ENCODE peak calls at places on chromosome 4, in four cellular contexts. V, G, D and E are unnamed samples.

GRCh38 chr4:53790286-53790685 is 199.0 kb upstream of the LNX1 start:
- DNase-seq in V (no peak), G (no peak), D (no peak), E (no peak)

GRCh38 chr4:37389369-37389765 is 144.8 kb downstream of the NWD2 start:
- DNase-seq in V (no peak), G (peak), D (peak), E (no peak)

GRCh38 chr4:140089216-140089615 is 64.8 kb downstream of the MAML3 start:
- DNase-seq in V (no peak), G (no peak), D (no peak), E (no peak)

GRCh38 chr4:86560447-86560846 is 33.7 kb upstream of the PTPN13 start:
- DNase-seq in V (peak), G (no peak), D (peak), E (no peak)

GRCh38 chr4:81946996-81947395 is 426.8 kb downstream of the HNRNPD start:
- DNase-seq in V (no peak), G (no peak), D (peak), E (no peak)

GRCh38 chr4:169311643-169312365 is 41.0 kb upstream of the SH3RF1 start:
- DNase-seq in V (peak), G (peak), D (peak), E (peak)

GRCh38 chr4:18608910-18609525 is 587.5 kb upstream of the LCORL start:
- DNase-seq in V (no peak), G (no peak), D (no peak), E (no peak)

GRCh38 chr4:184374006-184374405 is 100.3 kb downstream of the IRF2 start:
- DNase-seq in V (peak), G (no peak), D (no peak), E (no peak)

GRCh38 chr4:87092389-87093141 is 127.9 kb downstream of the KLHL8 start:
- DNase-seq in V (peak), G (no peak), D (no peak), E (peak)

GRCh38 chr4:94577136-94577535 is 125.4 kb downstream of the PDLIM5 start:
- DNase-seq in V (peak), G (peak), D (peak), E (peak)

GRCh38 chr4:81486502-81486901 is 14.8 kb upstream of the RASGEF1B start:
- DNase-seq in V (no peak), G (peak), D (peak), E (no peak)

GRCh38 chr4:95167809-95168208 is 381.0 kb downstream of the UNC5C start:
- DNase-seq in V (peak), G (no peak), D (peak), E (no peak)

GRCh38 chr4:68152411-68152810 is 22.7 kb upstream of the TMPRSS11F start:
- DNase-seq in V (no peak), G (no peak), D (peak), E (no peak)

GRCh38 chr4:81875962-81876650 is 404.4 kb upstream of the RASGEF1B start:
- DNase-seq in V (no peak), G (no peak), D (peak), E (no peak)

GRCh38 chr4:59612235-59612634 is 1587.9 kb upstream of the ADGRL3 start:
- DNase-seq in V (peak), G (no peak), D (peak), E (peak)

GRCh38 chr4:80221161-80221560 is 23.9 kb downstream of the PRDM8 start:
- DNase-seq in V (peak), G (no peak), D (no peak), E (peak)

GRCh38 chr4:108519208-108519833 is 101.1 kb upstream of the RPL34 start:
- DNase-seq in V (no peak), G (no peak), D (no peak), E (no peak)

GRCh38 chr4:139018971-139019758 is 3.6 kb downstream of the NOCT start:
- DNase-seq in V (no peak), G (no peak), D (no peak), E (peak)

GRCh38 chr4:67685532-67685859 is 15.5 kb downstream of the UBA6 start:
- DNase-seq in V (no peak), G (no peak), D (no peak), E (no peak)

GRCh38 chr4:141464366-141464765 is 172.0 kb upstream of the IL15 start:
- DNase-seq in V (no peak), G (no peak), D (no peak), E (no peak)

GRCh38 chr4:16265820-16266219 is 39.5 kb upstream of the TAPT1 start:
- DNase-seq in V (no peak), G (no peak), D (no peak), E (no peak)

GRCh38 chr4:74958881-74959280 is 26.0 kb downstream of the PARM1 start:
- DNase-seq in V (no peak), G (no peak), D (no peak), E (no peak)

GRCh38 chr4:3809028-3809427 is 42.8 kb downstream of the ADRA2C start:
- DNase-seq in V (no peak), G (no peak), D (no peak), E (no peak)

GRCh38 chr4:3810796-3811485 is 44.8 kb downstream of the ADRA2C start:
- DNase-seq in V (no peak), G (no peak), D (no peak), E (no peak)

GRCh38 chr4:3809451-3810110 is 43.4 kb downstream of the ADRA2C start:
- DNase-seq in V (no peak), G (no peak), D (no peak), E (no peak)

GRCh38 chr4:3811621-3812020 is 45.4 kb downstream of the ADRA2C start:
- DNase-seq in V (no peak), G (no peak), D (no peak), E (no peak)

GRCh38 chr4:3810111-3810680 is 44.0 kb downstream of the ADRA2C start:
- DNase-seq in V (no peak), G (no peak), D (no peak), E (no peak)
- H3K18ac ChIP-seq in V (no peak), G (no peak), D (no peak), E (no peak)

GRCh38 chr4:8879574-8879973 is 7.9 kb upstream of the HMX1 start:
- DNase-seq in V (no peak), G (no peak), D (no peak), E (no peak)

GRCh38 chr4:8874003-8874895 is 2.6 kb upstream of the HMX1 start:
- DNase-seq in V (no peak), G (no peak), D (no peak), E (no peak)

GRCh38 chr4:8877780-8878040 is 6.1 kb upstream of the HMX1 start:
- DNase-seq in V (no peak), G (no peak), D (no peak), E (no peak)

GRCh38 chr4:8874896-8875680 is 3.4 kb upstream of the HMX1 start:
- DNase-seq in V (no peak), G (no peak), D (no peak), E (no peak)

GRCh38 chr4:8876982-8877779 is 5.5 kb upstream of the HMX1 start:
- DNase-seq in V (no peak), G (no peak), D (no peak), E (no peak)
- H3K18ac ChIP-seq in V (no peak), G (no peak), D (no peak), E (no peak)

DNA sequence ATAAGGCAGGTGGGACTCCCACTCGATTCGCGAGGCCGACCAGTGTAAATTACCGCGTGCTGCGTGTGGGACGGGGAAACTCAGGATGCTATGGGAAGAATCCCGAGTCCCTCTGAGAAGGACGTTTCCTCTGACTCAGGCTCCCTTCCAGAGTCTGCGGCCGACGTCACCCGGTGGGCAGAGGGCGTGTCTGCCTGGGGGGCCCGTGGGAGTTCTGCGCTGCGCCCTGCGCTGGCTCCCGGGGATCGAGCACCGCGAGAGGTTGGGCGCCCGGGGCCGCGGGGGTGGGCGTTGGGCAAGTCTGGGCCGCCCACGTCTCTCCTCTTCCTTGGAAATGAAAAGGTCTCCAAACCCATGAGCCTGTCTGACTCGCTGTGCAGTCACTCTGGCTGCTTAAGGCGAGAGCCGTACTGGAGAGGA is 546 bp downstream of the NIPAL1 start:
- DNase-seq in V (peak), G (peak), D (peak), E (peak)
- H3K18ac ChIP-seq in V (peak), G (peak), D (no peak), E (no peak)

DNA sequence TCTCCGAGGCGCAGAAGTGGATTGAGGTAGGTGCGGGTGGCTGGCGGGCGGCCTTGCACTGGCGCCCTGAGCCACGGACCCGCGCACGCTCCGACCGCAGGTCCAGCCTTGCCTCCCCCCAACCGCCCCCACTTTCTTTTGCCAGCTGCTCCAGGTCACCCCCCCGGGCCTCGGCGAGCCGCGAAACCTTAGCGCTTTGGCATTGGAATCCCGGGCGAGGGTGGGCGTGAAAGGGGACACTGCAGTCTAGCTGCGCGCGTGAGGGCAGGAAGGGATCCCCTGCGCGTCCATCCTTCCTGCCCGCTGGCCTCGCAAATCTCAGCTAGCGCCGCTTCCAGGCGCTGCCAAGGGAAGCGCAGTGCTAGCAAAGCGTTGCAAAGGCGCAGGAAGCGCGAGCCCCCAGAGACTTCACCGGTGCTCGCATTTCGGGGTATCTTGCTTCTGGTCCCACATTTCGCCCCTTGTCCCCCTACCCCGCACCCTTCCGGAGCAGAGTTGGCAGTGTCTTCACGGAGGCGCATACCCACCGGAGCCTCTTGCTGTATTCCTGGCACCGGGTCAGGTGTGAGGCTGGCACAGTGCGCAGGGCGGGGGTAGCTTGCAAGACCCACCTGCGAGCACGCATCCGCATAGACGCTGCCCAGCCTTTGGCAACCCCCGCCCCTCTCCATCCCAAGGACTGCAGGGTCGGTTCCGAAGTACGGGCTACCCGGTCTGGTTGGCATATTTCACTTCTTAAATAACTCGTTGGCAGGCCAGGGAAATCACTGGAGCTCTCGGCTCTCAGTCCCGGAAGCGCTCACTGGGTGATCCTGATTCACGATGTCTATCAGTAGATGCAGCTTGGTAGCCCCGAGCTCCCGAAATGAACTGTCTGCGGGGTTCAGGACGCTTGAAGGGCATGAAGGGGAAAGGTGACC is 104.4 kb downstream of the UCHL1 start:
- DNase-seq in V (peak), G (peak), D (peak), E (no peak)
- H3K18ac ChIP-seq in V (peak), G (no peak), D (no peak), E (no peak)

GRCh38 chr4:174753031-174753430 is 76.0 kb downstream of the GLRA3 start:
- DNase-seq in V (no peak), G (no peak), D (no peak), E (no peak)

GRCh38 chr4:174763454-174764104 is 65.5 kb downstream of the GLRA3 start:
- DNase-seq in V (no peak), G (no peak), D (no peak), E (no peak)

DNA sequence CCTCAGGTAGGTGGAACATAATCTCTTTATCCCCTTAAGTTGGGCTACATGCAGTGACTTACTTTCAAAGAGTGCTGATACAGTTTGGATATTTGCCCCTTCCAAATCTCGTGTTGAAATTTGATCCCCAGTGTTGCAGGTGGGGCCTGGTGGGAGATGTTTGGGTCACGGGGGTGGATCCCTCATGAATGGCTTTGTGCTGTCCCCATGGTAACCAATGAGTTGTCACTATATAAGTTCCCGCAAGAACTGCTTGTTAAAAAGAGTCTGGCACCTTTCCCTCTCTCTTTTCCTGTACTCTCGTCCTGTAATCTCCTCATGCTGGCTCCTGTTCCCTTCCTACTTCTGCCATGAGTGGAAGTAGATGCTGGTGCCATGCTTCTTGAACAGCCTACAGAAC is 71.3 kb downstream of the GLRA3 start:
- DNase-seq in V (no peak), G (peak), D (peak), E (no peak)
- H3K18ac ChIP-seq in V (no peak), G (no peak), D (no peak), E (no peak)

GRCh38 chr4:188987011-188987410 is 847.8 kb downstream of the TRIML1 start:
- DNase-seq in V (no peak), G (no peak), D (no peak), E (no peak)

GRCh38 chr4:188988131-188988530 is 848.9 kb downstream of the TRIML1 start:
- DNase-seq in V (no peak), G (no peak), D (no peak), E (no peak)

GRCh38 chr4:188984518-188984917 is 845.3 kb downstream of the TRIML1 start:
- DNase-seq in V (no peak), G (no peak), D (no peak), E (no peak)

GRCh38 chr4:188989371-188989770 is 850.1 kb downstream of the TRIML1 start:
- DNase-seq in V (no peak), G (no peak), D (no peak), E (no peak)

GRCh38 chr4:188986271-188986689 is 847.0 kb downstream of the TRIML1 start:
- DNase-seq in V (peak), G (no peak), D (no peak), E (peak)
- H3K18ac ChIP-seq in V (no peak), G (no peak), D (no peak), E (no peak)

GRCh38 chr4:5462254-5462835 is 246.0 kb downstream of the EVC2 start:
- DNase-seq in V (no peak), G (no peak), D (no peak), E (no peak)

GRCh38 chr4:5460106-5460801 is 248.1 kb downstream of the EVC2 start:
- DNase-seq in V (peak), G (peak), D (peak), E (peak)

GRCh38 chr4:5463361-5463760 is 245.0 kb downstream of the EVC2 start:
- DNase-seq in V (no peak), G (no peak), D (no peak), E (no peak)

GRCh38 chr4:5462896-5463295 is 245.5 kb downstream of the EVC2 start:
- DNase-seq in V (no peak), G (no peak), D (no peak), E (no peak)

DNA sequence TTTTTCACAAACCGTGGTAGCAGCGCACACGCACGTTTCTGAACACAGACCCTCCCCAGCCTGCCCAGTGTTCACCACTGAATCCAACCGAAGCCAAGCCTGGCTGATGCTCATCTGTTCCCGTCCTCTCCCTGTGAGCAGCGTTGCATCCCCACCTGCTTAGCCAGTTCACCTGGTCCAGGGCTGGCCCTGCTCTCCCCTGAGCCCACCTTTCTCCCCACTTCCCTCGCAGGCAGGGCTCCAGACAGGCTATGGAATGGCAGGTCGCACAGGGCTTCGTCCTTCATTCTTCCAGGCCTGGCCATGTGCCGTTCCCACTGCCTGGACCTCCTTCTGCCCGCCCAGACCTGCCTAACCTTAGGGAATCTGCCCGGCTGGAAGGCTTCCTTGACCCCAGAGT is 246.9 kb downstream of the EVC2 start:
- DNase-seq in V (no peak), G (no peak), D (no peak), E (no peak)
- H3K18ac ChIP-seq in V (no peak), G (no peak), D (no peak), E (no peak)